ENCODE peak calls at places on chromosomes 5 and 9, in six cellular contexts. W is thyroid gland, P is fibroblast of lung, L is neural progenitor cell, I is left lung, F is HCT116. C is an unnamed sample.

GRCh38 chr5:83368835-83369234 is 102.7 kb upstream of the VCAN start:
- DNase-seq in L (no peak), W (no peak), F (no peak), I (no peak), P (no peak), C (no peak)

GRCh38 chr5:14268236-14268701 is 125.1 kb downstream of the TRIO start:
- DNase-seq in W (no peak), I (peak), F (peak), L (no peak), P (peak), C (peak)

GRCh38 chr5:343461-344401 is 22.2 kb downstream of the AHRR start:
- DNase-seq in W (peak), F (peak), P (peak), I (no peak), L (peak), C (peak)

GRCh38 chr9:113641100-113641885 is 177.8 kb downstream of the RGS3 start:
- DNase-seq in L (no peak), P (no peak), W (no peak), F (no peak), I (no peak), C (no peak)

GRCh38 chr5:75049581-75050274 is 2.6 kb downstream of the GCNT4 start:
- DNase-seq in W (peak), F (peak), L (peak), P (peak), I (no peak), C (peak)

GRCh38 chr5:19928556-19929421 is 59.2 kb downstream of the CDH18 start:
- DNase-seq in P (peak), L (no peak), I (no peak), W (no peak), F (no peak), C (peak)

GRCh38 chr5:129804705-129805104 is 56.8 kb downstream of the MINAR2 start:
- DNase-seq in L (peak), W (no peak), P (no peak), F (no peak), I (no peak), C (no peak)

GRCh38 chr9:126208359-126208758 is 118.3 kb upstream of the MVB12B start:
- DNase-seq in I (no peak), L (no peak), F (no peak), W (no peak), P (no peak), C (no peak)

GRCh38 chr9:38382141-38382540 is 10.4 kb upstream of the ALDH1B1 start:
- DNase-seq in L (no peak), F (no peak), P (no peak), I (no peak), W (no peak), C (no peak)

GRCh38 chr5:168291961-168292782 is 727 bp downstream of the WWC1 start:
- DNase-seq in W (peak), P (peak), I (no peak), L (peak), F (no peak), C (peak)

GRCh38 chr9:131982683-131983239 is 96.9 kb downstream of the MED27 start:
- DNase-seq in L (no peak), I (no peak), W (no peak), F (no peak), P (no peak), C (no peak)

GRCh38 chr5:1168751-1169607 is 32.4 kb upstream of the SLC6A19 start:
- DNase-seq in I (peak), L (no peak), W (peak), F (no peak), P (no peak), C (no peak)

GRCh38 chr9:73527521-73527920 is 375.9 kb downstream of the ANXA1 start:
- DNase-seq in L (no peak), F (no peak), W (no peak), P (no peak), I (no peak), C (no peak)

GRCh38 chr5:176542596-176543427 is 5.6 kb upstream of the RNF44 start:
- DNase-seq in F (no peak), W (peak), L (peak), I (no peak), P (no peak), C (peak)

GRCh38 chr5:132070460-132071337 is 2.9 kb upstream of the CSF2 start:
- DNase-seq in I (no peak), L (no peak), W (no peak), P (peak), F (no peak), C (no peak)

GRCh38 chr9:4344946-4345345 is 45.1 kb upstream of the GLIS3 start:
- DNase-seq in W (no peak), I (no peak), F (no peak), L (no peak), P (no peak), C (peak)

GRCh38 chr5:141476132-141476909 is 555 bp downstream of the PCDHGC3 start:
- DNase-seq in L (peak), P (peak), I (no peak), W (peak), F (no peak), C (peak)

GRCh38 chr9:36833954-36834353 is 200.1 kb downstream of the PAX5 start:
- DNase-seq in L (peak), I (no peak), F (no peak), W (no peak), P (no peak), C (no peak)

GRCh38 chr9:71692337-71692736 is 76.0 kb downstream of the CEMIP2 start:
- DNase-seq in L (no peak), W (peak), P (peak), F (no peak), I (peak), C (no peak)

GRCh38 chr9:134039386-134040175 is 14.3 kb downstream of the BRD3OS start:
- DNase-seq in W (no peak), F (no peak), P (no peak), I (no peak), L (no peak), C (no peak)

GRCh38 chr5:102711525-102712240 is 43.4 kb upstream of the PAM start:
- DNase-seq in F (no peak), W (no peak), P (no peak), I (no peak), L (no peak), C (peak)

GRCh38 chr9:132001550-132001949 is 78.1 kb downstream of the MED27 start:
- DNase-seq in P (no peak), L (no peak), I (no peak), W (no peak), F (no peak), C (no peak)

GRCh38 chr5:72624641-72625236 is 117.5 kb upstream of the ZNF366 start:
- DNase-seq in L (no peak), W (no peak), I (no peak), F (no peak), P (peak), C (no peak)

GRCh38 chr9:129702563-129702962 is 37.1 kb downstream of the PRRX2 start:
- DNase-seq in P (peak), L (no peak), W (no peak), I (peak), F (no peak), C (peak)

GRCh38 chr9:129486496-129487306 is 134.2 kb downstream of the C9orf50 start:
- DNase-seq in W (peak), L (peak), F (no peak), I (no peak), P (no peak), C (no peak)

GRCh38 chr5:157454273-157454672 is 5.7 kb upstream of the NIPAL4 start:
- DNase-seq in I (no peak), W (no peak), L (no peak), P (no peak), F (no peak), C (no peak)

GRCh38 chr9:133708123-133708769 is 29.9 kb downstream of the SARDH start:
- DNase-seq in I (peak), F (no peak), L (no peak), P (no peak), W (no peak), C (no peak)

GRCh38 chr5:133744030-133744645 is 131.8 kb upstream of the FSTL4 start:
- DNase-seq in F (no peak), L (no peak), I (no peak), P (no peak), W (no peak), C (no peak)

GRCh38 chr9:78692871-78693270 is 395.9 kb downstream of the PSAT1 start:
- DNase-seq in L (no peak), F (no peak), I (no peak), P (no peak), W (no peak), C (no peak)

GRCh38 chr5:172527559-172527958 is 73.2 kb upstream of the SH3PXD2B start:
- DNase-seq in I (no peak), F (no peak), P (no peak), L (no peak), W (no peak), C (no peak)

GRCh38 chr9:71746023-71746752 is 22.1 kb downstream of the CEMIP2 start:
- DNase-seq in W (no peak), I (no peak), L (no peak), P (peak), F (no peak), C (no peak)

GRCh38 chr5:147949711-147950573 is 43.6 kb upstream of the C5orf46 start:
- DNase-seq in P (peak), F (peak), I (no peak), W (no peak), L (peak), C (peak)
- TF ChIP-seq CTCF in P (peak), F (peak), I (peak), W (peak), L (peak), C (peak)

DNA sequence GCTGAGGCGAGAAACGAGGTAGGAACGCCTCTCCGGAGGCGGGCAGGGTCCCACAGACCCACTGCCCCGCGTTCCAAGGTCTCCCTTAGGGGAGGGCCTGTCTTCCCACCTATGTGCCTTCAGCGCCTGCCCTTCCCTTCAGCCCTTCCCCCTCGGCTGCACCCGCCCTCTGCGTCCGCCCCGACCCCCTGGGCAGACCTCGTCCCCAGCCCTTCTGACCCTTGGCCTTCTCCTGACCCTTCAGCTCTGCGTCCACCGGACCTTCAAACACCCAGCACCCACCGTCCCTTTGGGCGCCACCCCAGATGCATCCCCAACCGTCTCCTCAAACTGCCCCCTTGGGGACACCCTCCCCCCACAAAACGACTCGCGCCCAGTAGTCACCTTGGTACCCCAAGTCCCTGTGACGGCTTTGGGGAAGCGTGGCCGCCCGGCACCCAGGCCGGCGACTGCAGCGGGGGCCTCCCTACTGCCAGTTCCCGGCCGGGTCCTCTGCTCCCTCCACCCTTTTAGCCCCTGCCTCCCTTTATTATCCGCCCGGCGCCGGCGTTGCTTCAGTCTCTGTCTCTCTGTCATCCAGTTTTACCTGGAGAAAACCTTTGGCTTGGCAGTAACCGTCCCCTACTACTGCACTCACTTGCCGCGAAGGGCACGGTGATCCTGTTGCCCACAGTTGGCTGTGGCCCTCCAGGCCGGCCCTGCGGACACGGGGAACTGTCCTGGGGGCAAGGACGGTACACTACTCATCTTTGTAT is 421 bp downstream of the RUSC2 start:
- DNase-seq in F (no peak), L (peak), P (peak), W (peak), I (peak), C (peak)
- H3K27ac ChIP-seq in F (peak), L (no peak), P (peak), W (peak), I (peak), C (peak)

DNA sequence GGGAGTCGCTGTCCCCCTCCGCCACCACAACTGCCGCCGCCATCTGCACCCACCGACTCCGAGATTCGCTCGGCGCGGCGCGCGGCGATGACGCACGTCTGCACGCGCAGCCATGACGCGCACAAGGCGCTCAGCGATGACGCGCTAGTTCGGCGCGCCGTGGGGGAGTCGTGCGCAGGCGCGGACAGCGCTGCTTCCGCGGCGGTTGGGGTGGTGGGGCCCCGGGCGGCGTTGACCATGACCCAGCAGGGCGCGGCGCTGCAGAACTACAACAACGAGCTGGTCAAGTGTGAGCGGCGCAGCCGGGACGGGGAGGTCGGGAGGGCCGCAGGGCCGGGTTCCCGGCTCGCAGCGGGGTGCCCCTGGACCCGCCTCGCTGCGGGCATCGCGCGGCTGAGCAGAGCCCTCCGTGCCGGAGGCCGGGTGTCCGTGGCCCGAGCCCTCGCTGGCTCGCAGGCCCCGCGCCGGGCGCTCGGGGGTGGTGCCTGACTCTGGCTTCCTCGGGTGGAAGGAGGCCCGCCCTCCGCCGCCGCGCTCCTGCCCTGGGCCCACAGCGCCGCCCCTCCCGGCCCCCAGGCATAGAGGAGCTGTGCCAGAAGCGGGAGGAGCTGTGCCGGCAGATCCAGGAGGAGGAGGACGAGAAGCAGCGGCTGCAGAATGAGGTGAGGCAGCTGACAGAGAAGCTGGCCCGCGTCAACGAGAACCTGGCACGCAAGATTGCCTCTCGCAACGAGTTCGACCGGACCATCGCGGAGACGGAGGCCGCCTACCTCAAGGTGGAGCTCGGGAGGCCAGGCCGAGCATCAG is at the start of the genes ANAPC2 and SSNA1:
- DNase-seq in L (peak), W (peak), I (peak), F (peak), P (peak), C (peak)
- TF ChIP-seq CTCF in L (peak), W (peak), I (no peak), F (peak), P (peak), C (peak)

GRCh38 chr5:142981886-142982820 is 212.0 kb downstream of the ARHGAP26 start:
- DNase-seq in P (peak), I (peak), L (peak), W (peak), F (no peak), C (peak)
- H3K27ac ChIP-seq in P (peak), I (peak), L (peak), W (peak), F (peak), C (peak)

GRCh38 chr9:12702160-12702758 is 9.1 kb downstream of the TYRP1 start:
- DNase-seq in I (peak), F (peak), L (peak), W (peak), P (peak), C (peak)
- TF ChIP-seq CTCF in I (peak), F (peak), L (peak), W (peak), P (peak), C (peak)

GRCh38 chr5:42990892-42991291 is 49.2 kb downstream of the ANXA2R start:
- DNase-seq in L (no peak), W (no peak), I (no peak), F (no peak), P (no peak), C (no peak)
- H3K27ac ChIP-seq in L (no peak), W (no peak), I (peak), F (no peak), P (no peak), C (no peak)

GRCh38 chr5:109479260-109479860 is 69.6 kb upstream of the PJA2 start:
- DNase-seq in I (no peak), F (no peak), W (no peak), L (peak), P (peak), C (no peak)
- TF ChIP-seq CTCF in I (peak), F (peak), W (no peak), L (peak), P (no peak), C (peak)

C was measured in RWPE1.